ENCODE peak calls at places on chromosomes 2 and 18, in ten cellular contexts. R is CD8-positive, alpha-beta T cell; D is OCI-LY7; X is cardiac muscle cell; N is WTC11; T is PC-9; G is mucosa of descending colon; E is neural progenitor cell; W is astrocyte of the cerebellum; K is fibroblast of mammary gland. A is an unnamed sample.

GRCh38 chr2:171287606-171288005 is 126.9 kb upstream of the TLK1 start:
- DNase-seq in R (no peak), D (no peak), X (no peak), N (no peak), T (no peak), G (no peak), E (no peak), W (no peak), K (no peak), A (no peak)

GRCh38 chr2:152466041-152466440 is 131.1 kb downstream of the FMNL2 start:
- DNase-seq in R (no peak), D (no peak), X (no peak), N (no peak), T (peak), G (no peak), E (no peak), W (no peak), K (no peak), A (no peak)

GRCh38 chr2:183123117-183123958 is 905 bp upstream of the NUP35 start:
- DNase-seq in R (no peak), D (no peak), X (no peak), N (no peak), T (no peak), G (peak), E (no peak), W (no peak), K (no peak), A (no peak)

GRCh38 chr2:188773075-188773474 is 201.1 kb upstream of the COL3A1 start:
- DNase-seq in R (no peak), D (no peak), X (no peak), N (no peak), T (no peak), G (no peak), E (no peak), W (no peak), K (peak), A (no peak)

GRCh38 chr18:25561923-25562322 is 210.0 kb upstream of the ZNF521 start:
- DNase-seq in R (no peak), D (peak), X (peak), N (peak), T (no peak), G (no peak), E (peak), W (peak), K (peak), A (no peak)

GRCh38 chr2:135913726-135914365 is 37.6 kb upstream of the MCM6 start:
- DNase-seq in R (no peak), D (peak), X (peak), N (no peak), T (peak), G (no peak), E (peak), W (peak), K (peak), A (no peak)

GRCh38 chr18:40868110-40868858 is 1086.8 kb upstream of the PIK3C3 start:
- DNase-seq in R (no peak), D (no peak), X (no peak), N (no peak), T (peak), G (no peak), E (no peak), W (no peak), K (peak), A (no peak)

GRCh38 chr2:207467716-207468347 is 61.9 kb upstream of the CREB1 start:
- DNase-seq in R (no peak), D (no peak), X (no peak), N (no peak), T (no peak), G (no peak), E (no peak), W (peak), K (peak), A (no peak)

GRCh38 chr2:46364797-46365457 is 67.7 kb downstream of the EPAS1 start:
- DNase-seq in R (no peak), D (peak), X (peak), N (peak), T (peak), G (no peak), E (peak), W (peak), K (peak), A (no peak)

GRCh38 chr18:74623047-74623816 is 25.6 kb downstream of the ZNF407 start:
- DNase-seq in R (no peak), D (no peak), X (no peak), N (no peak), T (peak), G (no peak), E (peak), W (no peak), K (peak), A (no peak)

GRCh38 chr2:126534508-126534907 is 121.5 kb upstream of the GYPC start:
- DNase-seq in R (no peak), D (no peak), X (no peak), N (no peak), T (no peak), G (no peak), E (no peak), W (no peak), K (no peak), A (no peak)

GRCh38 chr2:25043241-25043867 is 1.5 kb downstream of the EFR3B start:
- DNase-seq in R (peak), D (no peak), X (peak), N (peak), T (no peak), G (no peak), E (peak), W (peak), K (peak), A (no peak)

GRCh38 chr18:8367217-8367988 is 241.8 kb upstream of the RAB12 start:
- DNase-seq in R (no peak), D (no peak), X (peak), N (peak), T (peak), G (peak), E (peak), W (no peak), K (no peak), A (no peak)
- TF ChIP-seq CTCF in R (no peak), D (no peak), X (peak), N (no peak), T (peak), G (peak), E (peak), W (peak), K (no peak), A (no peak)

GRCh38 chr18:67715567-67715966 is 199.0 kb upstream of the DSEL start:
- DNase-seq in R (no peak), D (no peak), X (no peak), N (no peak), T (no peak), G (no peak), E (no peak), W (no peak), K (no peak), A (no peak)

GRCh38 chr18:67705748-67706147 is 189.2 kb upstream of the DSEL start:
- DNase-seq in R (no peak), D (no peak), X (peak), N (no peak), T (no peak), G (no peak), E (peak), W (no peak), K (peak), A (no peak)

DNA sequence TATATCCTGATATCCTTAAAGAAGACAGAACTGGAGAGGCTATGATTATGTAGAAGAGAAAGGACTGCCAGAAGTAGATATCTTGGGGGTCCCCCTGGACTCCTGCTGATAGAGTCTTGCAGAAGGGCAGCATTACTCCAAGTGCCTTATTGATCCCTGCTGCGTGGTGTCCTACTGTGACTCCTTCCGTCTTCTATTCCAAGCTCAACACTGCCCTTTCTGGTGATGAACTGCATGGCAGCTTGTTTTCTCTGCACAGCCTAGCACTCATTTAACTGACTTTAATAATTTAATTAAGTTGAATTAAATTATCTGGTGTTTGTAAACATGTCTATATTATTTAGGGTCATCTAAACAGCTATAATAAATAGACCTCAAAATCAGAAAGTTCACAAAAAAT is 194.1 kb upstream of the DSEL start:
- DNase-seq in R (no peak), D (no peak), X (no peak), N (peak), T (no peak), G (no peak), E (peak), W (no peak), K (peak), A (no peak)
- TF ChIP-seq CTCF in R (no peak), D (peak), X (peak), N (peak), T (peak), G (no peak), E (peak), W (no peak), K (peak), A (no peak)

GRCh38 chr2:72116081-72116533 is 31.6 kb downstream of the CYP26B1 start:
- DNase-seq in R (no peak), D (no peak), X (no peak), N (peak), T (no peak), G (no peak), E (no peak), W (no peak), K (no peak), A (no peak)
- TF ChIP-seq CTCF in R (no peak), D (peak), X (peak), N (peak), T (peak), G (no peak), E (peak), W (peak), K (peak), A (no peak)

GRCh38 chr2:70188460-70188859 is 2.4 kb downstream of the C2orf42 start:
- DNase-seq in R (no peak), D (no peak), X (no peak), N (no peak), T (no peak), G (no peak), E (no peak), W (no peak), K (peak), A (no peak)

GRCh38 chr2:70191244-70191735 is 471 bp upstream of the C2orf42 start:
- DNase-seq in R (no peak), D (no peak), X (no peak), N (no peak), T (no peak), G (no peak), E (no peak), W (no peak), K (no peak), A (no peak)

GRCh38 chr2:70190086-70190412 is 770 bp downstream of the C2orf42 start:
- DNase-seq in R (peak), D (no peak), X (peak), N (no peak), T (no peak), G (no peak), E (peak), W (no peak), K (no peak), A (no peak)

GRCh38 chr2:70192516-70192915 is 1.7 kb upstream of the C2orf42 start:
- DNase-seq in R (no peak), D (no peak), X (no peak), N (no peak), T (no peak), G (no peak), E (no peak), W (no peak), K (no peak), A (no peak)

DNA sequence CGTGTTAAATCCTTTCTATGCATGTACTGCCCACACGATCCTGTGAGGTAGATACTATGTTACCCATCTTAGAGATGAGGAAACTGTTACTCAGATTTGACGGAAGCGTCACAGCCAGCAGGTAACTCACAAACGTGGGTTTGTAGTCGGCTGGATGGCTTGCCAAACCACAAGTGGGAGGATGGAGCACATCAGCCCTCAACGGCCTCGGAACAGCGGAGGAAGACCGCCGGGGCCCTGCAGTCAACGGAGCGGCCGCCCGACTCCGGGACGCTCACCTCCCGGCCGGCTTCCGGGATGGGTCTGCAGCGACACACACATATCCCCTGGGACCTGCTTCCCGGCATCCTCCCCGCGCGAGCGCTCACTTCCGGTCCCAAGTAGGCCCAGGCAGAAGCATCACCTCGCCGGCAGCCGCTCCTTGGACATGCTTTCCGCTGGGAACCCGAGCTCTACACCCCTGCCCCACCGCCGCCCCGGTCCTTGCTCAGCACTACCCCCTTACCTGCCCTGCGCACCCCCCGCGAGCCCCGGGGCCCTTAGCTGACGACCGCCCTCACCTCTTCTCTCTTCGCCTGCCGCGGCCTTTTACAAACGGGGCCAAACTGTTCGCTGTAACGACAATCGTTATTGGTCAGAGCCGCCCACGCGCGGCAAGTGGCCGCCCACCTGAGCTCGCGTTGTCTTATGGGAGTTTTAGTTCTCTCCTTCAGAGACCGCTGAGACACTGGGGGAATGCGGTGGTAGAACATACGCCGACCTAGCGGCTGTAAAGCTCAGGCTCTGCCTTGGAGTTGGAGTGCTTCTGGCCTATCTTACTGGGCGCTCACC is at the start of gene C2orf42:
- DNase-seq in R (peak), D (peak), X (peak), N (peak), T (peak), G (peak), E (peak), W (peak), K (peak), A (peak)
- TF ChIP-seq CTCF in R (no peak), D (no peak), X (peak), N (no peak), T (no peak), G (no peak), E (peak), W (peak), K (peak), A (no peak)

GRCh38 chr2:139478191-139478914 is 698.2 kb upstream of the NXPH2 start:
- DNase-seq in R (no peak), D (no peak), X (no peak), N (no peak), T (no peak), G (no peak), E (no peak), W (no peak), K (peak), A (no peak)
- TF ChIP-seq CTCF in R (no peak), D (no peak), X (no peak), N (no peak), T (peak), G (no peak), E (peak), W (no peak), K (no peak), A (no peak)

GRCh38 chr18:902179-902718 is 2.4 kb upstream of the ADCYAP1 start:
- DNase-seq in R (no peak), D (no peak), X (no peak), N (no peak), T (peak), G (no peak), E (peak), W (peak), K (peak), A (no peak)
- TF ChIP-seq CTCF in R (no peak), D (no peak), X (peak), N (no peak), T (peak), G (no peak), E (peak), W (peak), K (peak), A (no peak)

DNA sequence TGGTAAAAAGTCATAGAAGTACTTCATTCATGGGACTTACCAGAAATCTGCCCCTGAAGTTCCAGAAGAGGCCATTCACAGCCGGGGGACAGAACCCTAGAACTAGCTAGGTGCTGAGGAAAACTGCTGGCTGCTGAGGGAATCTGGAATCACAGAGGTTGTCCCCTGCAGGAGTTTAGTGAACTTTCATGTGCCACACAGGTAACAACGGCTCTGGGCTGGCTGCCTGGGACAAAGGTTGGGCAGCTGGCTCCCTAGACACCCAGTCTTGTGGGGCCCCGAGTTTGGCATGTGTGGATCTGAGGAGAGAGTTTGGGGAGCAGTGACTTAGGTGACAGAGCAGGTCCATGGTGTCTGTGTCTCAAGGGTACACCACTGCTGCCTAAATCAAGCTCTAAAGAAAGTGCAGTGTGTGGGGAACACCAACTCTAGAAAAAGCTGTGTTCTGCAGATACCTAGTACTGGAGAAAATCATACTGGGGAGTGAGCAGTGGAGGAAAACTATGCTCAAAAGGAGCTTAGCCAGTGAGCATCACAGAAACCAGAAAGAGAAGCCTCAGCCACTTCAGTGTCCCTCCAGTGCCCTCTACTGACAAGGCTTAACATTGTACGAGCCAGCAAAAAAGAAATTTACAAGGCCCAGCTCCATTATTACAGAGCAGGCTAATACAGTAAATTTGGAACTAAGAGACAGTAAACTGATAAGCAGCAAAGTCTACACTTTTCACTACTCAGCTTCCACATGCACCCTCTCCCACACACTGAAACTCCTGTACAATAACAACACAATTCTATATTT is 15.2 kb downstream of the GALNT3 start:
- DNase-seq in R (no peak), D (peak), X (no peak), N (peak), T (no peak), G (no peak), E (peak), W (no peak), K (peak), A (no peak)
- TF ChIP-seq CTCF in R (no peak), D (peak), X (peak), N (peak), T (peak), G (no peak), E (peak), W (no peak), K (peak), A (no peak)

A was measured in omental fat pad.